ENCODE peak calls at places on chromosomes 13 and 19, in five cellular contexts. Q, L, I, X and D are unnamed samples.
A peak's percentile ranks its signal among the peaks of the same experiment; 100 is the strongest.

GRCh38 chr19:8697671-8698432 is 743 bp downstream of the ACTL9 start:
- DNase-seq in Q (no peak), L (no peak), I (no peak), X (peak; percentile 81), D (no peak)

GRCh38 chr19:55656552-55656951 is 1.7 kb downstream of the U2AF2 start:
- DNase-seq in Q (no peak), L (no peak), I (no peak), X (no peak), D (no peak)

GRCh38 chr13:51681037-51681678 is 96.9 kb downstream of the WDFY2 start:
- DNase-seq in Q (no peak), L (peak; percentile 63), I (no peak), X (no peak), D (no peak)

GRCh38 chr19:9735986-9736385 is 32.6 kb downstream of the ZNF846 start:
- DNase-seq in Q (no peak), L (no peak), I (no peak), X (peak; percentile 56), D (no peak)

GRCh38 chr19:10227215-10227971 is 3.7 kb downstream of the S1PR2 start:
- DNase-seq in Q (peak; percentile 73), L (peak; percentile 71), I (peak; percentile 53), X (peak; percentile 61), D (peak; percentile 43)

GRCh38 chr19:21202865-21203494 is 61.1 kb downstream of the ZNF431 start:
- DNase-seq in Q (no peak), L (peak; percentile 15), I (no peak), X (peak; percentile 92), D (no peak)

GRCh38 chr19:41941410-41942202 is 13.4 kb upstream of the ERFL start:
- DNase-seq in Q (no peak), L (no peak), I (no peak), X (no peak), D (no peak)

GRCh38 chr19:8451885-8452284 is 7.1 kb downstream of the HNRNPM start:
- DNase-seq in Q (no peak), L (peak; percentile 48), I (no peak), X (no peak), D (no peak)

GRCh38 chr19:8459520-8460260 is 14.9 kb downstream of the HNRNPM start:
- DNase-seq in Q (no peak), L (peak; percentile 69), I (no peak), X (no peak), D (no peak)

GRCh38 chr19:41111296-41111695 is 2.9 kb upstream of the CYP2F1 start:
- DNase-seq in Q (no peak), L (no peak), I (no peak), X (no peak), D (no peak)

GRCh38 chr13:73235385-73235784 is 176.6 kb downstream of the KLF5 start:
- DNase-seq in Q (no peak), L (no peak), I (no peak), X (no peak), D (no peak)

GRCh38 chr19:18379803-18380747 is 5.9 kb upstream of the GDF15 start:
- DNase-seq in Q (peak; percentile 95), L (peak; percentile 91), I (peak; percentile 76), X (peak; percentile 57), D (peak; percentile 94)

GRCh38 chr19:42122691-42123607 is 9.3 kb downstream of the POU2F2 start:
- DNase-seq in Q (peak; percentile 27), L (no peak), I (no peak), X (no peak), D (no peak)

GRCh38 chr19:39212377-39212742 is 8.3 kb upstream of the SYCN start:
- DNase-seq in Q (no peak), L (peak; percentile 11), I (no peak), X (peak; percentile 88), D (no peak)

GRCh38 chr13:41614671-41615519 is 157.5 kb downstream of the RGCC start:
- DNase-seq in Q (no peak), L (peak; percentile 61), I (no peak), X (no peak), D (no peak)

GRCh38 chr13:49371943-49372636 is 71.8 kb downstream of the CAB39L start:
- DNase-seq in Q (no peak), L (no peak), I (no peak), X (no peak), D (no peak)

GRCh38 chr19:28169168-28169862 is 1043.6 kb downstream of the UQCRFS1 start:
- DNase-seq in Q (no peak), L (no peak), I (no peak), X (peak; percentile 71), D (no peak)

GRCh38 chr13:101967216-101967615 is 434.6 kb downstream of the FGF14 start:
- DNase-seq in Q (no peak), L (no peak), I (no peak), X (no peak), D (no peak)

GRCh38 chr19:28456264-28456663 is 756.7 kb downstream of the UQCRFS1 start:
- DNase-seq in Q (no peak), L (no peak), I (no peak), X (no peak), D (no peak)

GRCh38 chr13:30376426-30377311 is 45.6 kb upstream of the UBE2L5 start:
- DNase-seq in Q (no peak), L (no peak), I (no peak), X (peak; percentile 47), D (no peak)

GRCh38 chr19:5165697-5166019 is 175.0 kb downstream of the PTPRS start:
- DNase-seq in Q (no peak), L (no peak), I (no peak), X (no peak), D (no peak)

GRCh38 chr13:99386911-99387788 is 80.0 kb upstream of the GPR183 start:
- DNase-seq in Q (peak; percentile 69), L (no peak), I (peak; percentile 62), X (peak; percentile 84), D (no peak)

DNA sequence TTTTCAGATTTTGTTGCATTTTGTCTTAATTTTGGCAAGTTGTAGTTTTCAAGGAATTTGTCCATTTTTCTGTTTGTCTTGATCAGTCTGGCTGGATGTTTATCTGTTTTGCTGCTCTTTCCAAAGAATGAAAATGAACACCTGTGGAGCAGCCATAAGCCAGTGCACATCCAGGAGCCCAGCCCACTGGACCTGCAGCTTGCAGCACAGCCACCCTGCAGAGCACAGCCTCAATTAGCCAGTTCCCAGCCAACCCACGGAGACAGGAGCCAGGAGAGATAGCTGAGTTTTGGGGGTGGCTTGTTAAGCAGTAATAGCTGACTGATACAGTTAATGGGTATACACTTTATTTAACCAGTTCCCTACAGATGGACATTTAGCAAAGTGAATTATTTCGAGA is 38.0 kb upstream of the URI1 start:
- DNase-seq in Q (no peak), L (no peak), I (no peak), X (no peak), D (no peak)
- H3K27ac ChIP-seq in Q (no peak overlapping the region), L (no peak overlapping the region), I (no peak overlapping the region), X (no peak overlapping the region), D (no peak overlapping the region)

DNA sequence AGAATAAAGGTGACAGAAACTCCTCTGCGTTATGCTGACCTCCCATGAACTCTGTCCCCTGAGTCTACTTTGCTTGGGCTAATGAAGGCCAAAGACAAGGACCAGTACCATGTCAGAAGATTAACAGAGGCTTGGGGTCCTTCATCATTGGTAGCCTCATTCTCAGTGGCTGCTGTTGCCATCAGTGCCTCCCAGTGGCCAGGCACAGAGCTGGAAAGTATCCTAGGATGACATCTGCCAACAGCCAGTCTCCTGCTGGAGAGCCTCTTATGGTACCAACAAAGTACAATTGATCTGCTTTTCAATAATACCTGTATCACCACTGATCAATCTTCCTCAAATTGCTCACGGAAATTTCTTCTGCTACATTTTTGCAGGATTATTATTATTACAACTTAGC is 281.6 kb downstream of the DNAJC15 start:
- DNase-seq in Q (no peak), L (no peak), I (no peak), X (peak; percentile 18), D (no peak)
- TF ChIP-seq CTCF in Q (no peak), L (no peak), I (no peak), X (peak; percentile 56), D (no peak)

GRCh38 chr19:44807652-44808462 is 1.0 kb upstream of the BCAM start:
- DNase-seq in Q (no peak), L (peak; percentile 43), I (peak; percentile 29), X (peak; percentile 99), D (no peak)
- H3K4me3 ChIP-seq in Q (peak overlapping the region; percentile 78), L (no peak overlapping the region), I (no peak overlapping the region), X (peak overlapping the region; percentile 85), D (peak overlapping the region; percentile 87)

GRCh38 chr13:79525051-79525450 is 44.1 kb downstream of the NDFIP2 start:
- DNase-seq in Q (no peak), L (no peak), I (no peak), X (no peak), D (no peak)
- H3K27ac ChIP-seq in Q (no peak overlapping the region), L (no peak overlapping the region), I (no peak overlapping the region), X (no peak overlapping the region), D (no peak overlapping the region)